ENCODE peak calls at places on chromosomes 11 and 22, in five cellular contexts. A, K, P, G and B are unnamed samples.

GRCh38 chr11:12126352-12127019 is 16.1 kb downstream of the MICAL2 start:
- DNase-seq in K (peak; percentile 76), A (no peak), G (no peak), P (no peak), B (no peak)

GRCh38 chr11:122367809-122368231 is 251.8 kb upstream of the BLID start:
- DNase-seq in A (no peak), K (peak; percentile 85), P (no peak), G (peak; percentile 9), B (no peak)

GRCh38 chr11:26963764-26964163 is 30.1 kb upstream of the FIBIN start:
- DNase-seq in P (no peak), A (no peak), K (no peak), G (no peak), B (no peak)

GRCh38 chr11:7665473-7666291 is 7.6 kb downstream of the CYB5R2 start:
- DNase-seq in A (peak; percentile 74), P (peak; percentile 74), G (no peak), K (peak; percentile 77), B (peak; percentile 77)

GRCh38 chr11:125390949-125391348 is 105.1 kb downstream of the FEZ1 start:
- DNase-seq in A (no peak), G (no peak), P (no peak), K (peak; percentile 79), B (no peak)

GRCh38 chr11:104843150-104843837 is 55.0 kb downstream of the CASP12 start:
- DNase-seq in G (no peak), P (no peak), A (no peak), K (no peak), B (no peak)

GRCh38 chr22:37820350-37820749 is 2.8 kb upstream of the GALR3 start:
- DNase-seq in G (no peak), K (no peak), A (no peak), P (no peak), B (no peak)

GRCh38 chr11:59289356-59289755 is 69.3 kb upstream of the OR5AN1 start:
- DNase-seq in G (no peak), A (no peak), P (no peak), K (no peak), B (no peak)

GRCh38 chr11:132632641-132633124 is 899.6 kb downstream of the OPCML start:
- DNase-seq in G (peak; percentile 24), A (no peak), K (peak; percentile 93), P (no peak), B (no peak)

GRCh38 chr11:47861762-47862161 is 13.6 kb upstream of the NUP160 start:
- DNase-seq in G (no peak), P (no peak), K (peak; percentile 74), A (no peak), B (no peak)

GRCh38 chr11:34826384-34826726 is 89.8 kb downstream of the APIP start:
- DNase-seq in G (no peak), P (no peak), A (no peak), K (no peak), B (no peak)

GRCh38 chr11:46457659-46458058 is 66.1 kb upstream of the CHRM4 start:
- DNase-seq in K (peak; percentile 32), A (no peak), P (no peak), G (no peak), B (no peak)

GRCh38 chr11:71223671-71224660 is 28.4 kb downstream of the SHANK2 start:
- DNase-seq in K (no peak), G (no peak), P (no peak), A (no peak), B (no peak)

GRCh38 chr11:86244063-86244521 is 461 bp upstream of the EED start:
- DNase-seq in K (no peak), G (no peak), P (peak; percentile 80), A (peak; percentile 85), B (peak; percentile 80)

GRCh38 chr22:36860017-36860416 is 789 bp upstream of the NCF4 start:
- DNase-seq in K (no peak), A (no peak), G (no peak), P (no peak), B (peak; percentile 63)

GRCh38 chr11:34863048-34863447 is 53.1 kb downstream of the APIP start:
- DNase-seq in G (no peak), A (no peak), K (no peak), P (no peak), B (no peak)

GRCh38 chr11:68832476-68833176 is 9.1 kb downstream of the CPT1A start:
- DNase-seq in K (no peak), G (no peak), A (no peak), P (no peak), B (peak; percentile 51)

GRCh38 chr22:17381237-17381913 is 12.1 kb downstream of the CECR2 start:
- DNase-seq in K (peak; percentile 39), G (no peak), P (no peak), A (no peak), B (no peak)

GRCh38 chr11:76805206-76805913 is 22.2 kb downstream of the TSKU start:
- DNase-seq in P (peak; percentile 57), K (no peak), A (peak; percentile 34), G (no peak), B (no peak)

GRCh38 chr11:44143987-44144909 is 48.8 kb downstream of the EXT2 start:
- DNase-seq in P (no peak), G (peak; percentile 45), A (no peak), K (no peak), B (peak; percentile 69)

GRCh38 chr11:81987829-81988472 is 745.7 kb downstream of the FAM181B start:
- DNase-seq in A (no peak), G (no peak), P (no peak), K (peak; percentile 37), B (no peak)

GRCh38 chr22:44098966-44099530 is 74.9 kb downstream of the PARVB start:
- DNase-seq in P (no peak), G (no peak), K (no peak), A (no peak), B (no peak)

GRCh38 chr11:9646324-9646723 is 17.6 kb upstream of the SWAP70 start:
- DNase-seq in K (no peak), P (no peak), G (no peak), A (no peak), B (no peak)

GRCh38 chr11:34640050-34640971 is 19.4 kb downstream of the EHF start:
- DNase-seq in A (no peak), K (no peak), G (no peak), P (no peak), B (peak; percentile 91)

GRCh38 chr11:65391007-65391406 is 4.6 kb downstream of the FRMD8 start:
- DNase-seq in G (no peak), P (no peak), A (no peak), K (peak; percentile 42), B (no peak)

GRCh38 chr11:84981296-84981695 is 645.8 kb downstream of the DLG2 start:
- DNase-seq in G (no peak), P (no peak), K (no peak), A (no peak), B (no peak)

GRCh38 chr11:126790550-126790981 is 210.0 kb downstream of the KIRREL3 start:
- DNase-seq in P (no peak), K (peak; percentile 66), G (no peak), A (no peak), B (no peak)

GRCh38 chr11:2263724-2264360 is 6.5 kb downstream of the ASCL2 start:
- DNase-seq in K (no peak), P (no peak), A (no peak), G (no peak), B (no peak)

GRCh38 chr22:41780714-41781507 is 19.6 kb upstream of the CCDC134 start:
- DNase-seq in A (peak; percentile 72), G (no peak), K (peak; percentile 79), P (peak; percentile 80), B (no peak)

GRCh38 chr11:67442504-67443398 is 525 bp downstream of the CORO1B start:
- DNase-seq in G (no peak), K (no peak), A (no peak), P (no peak), B (no peak)

GRCh38 chr11:63635762-63636465 is 21.7 kb upstream of the PLAAT3 start:
- DNase-seq in P (peak; percentile 44), G (peak; percentile 50), A (peak; percentile 56), K (peak; percentile 79), B (peak; percentile 48)

GRCh38 chr11:1043563-1044096 is 7.1 kb upstream of the MUC6 start:
- DNase-seq in P (no peak), G (no peak), A (no peak), K (no peak), B (no peak)

GRCh38 chr11:58762284-58763119 is 30.8 kb upstream of the GLYAT start:
- DNase-seq in G (no peak), K (no peak), P (no peak), A (no peak), B (no peak)

GRCh38 chr11:64081663-64082442 is 46.1 kb downstream of the FLRT1 start:
- DNase-seq in P (no peak), A (no peak), K (no peak), G (no peak), B (peak; percentile 63)

GRCh38 chr11:93747122-93747521 is 5.7 kb downstream of the C11orf54 start:
- DNase-seq in P (no peak), K (no peak), G (no peak), A (no peak), B (no peak)

GRCh38 chr11:43573233-43573632 is 107.3 kb upstream of the HSD17B12 start:
- DNase-seq in A (no peak), K (peak; percentile 19), P (no peak), G (no peak), B (no peak)

GRCh38 chr11:124640660-124641059 is 18.0 kb downstream of the TBRG1 start:
- DNase-seq in K (no peak), P (no peak), A (no peak), G (no peak), B (no peak)

GRCh38 chr11:111777094-111778046 is 11.2 kb upstream of the PPP2R1B start:
- DNase-seq in P (no peak), K (peak; percentile 91), G (no peak), A (no peak), B (peak; percentile 45)

GRCh38 chr11:43984519-43985385 is 42.3 kb downstream of the C11orf96 start:
- DNase-seq in P (no peak), G (no peak), K (no peak), A (no peak), B (no peak)